ENCODE peak calls at places on chromosomes 2 and 18, in four cellular contexts. L, J, E and Q are unnamed samples.

GRCh38 chr2:158923180-158923594 is 45.3 kb upstream of the TANC1 start:
- DNase-seq in L (no peak), J (no peak), E (no peak), Q (peak; percentile 80)

GRCh38 chr2:185825557-185825956 is 87.0 kb downstream of the FSIP2 start:
- DNase-seq in L (no peak), J (no peak), E (no peak), Q (no peak)

GRCh38 chr2:232300894-232301387 is 77.6 kb upstream of the ALPP start:
- DNase-seq in L (no peak), J (peak; percentile 29), E (no peak), Q (no peak)

GRCh38 chr2:3536682-3537632 is 17.6 kb upstream of the ADI1 start:
- DNase-seq in L (peak; percentile 60), J (peak; percentile 56), E (no peak), Q (no peak)

GRCh38 chr2:42492691-42493467 is 903 bp downstream of the KCNG3 start:
- DNase-seq in L (no peak), J (no peak), E (no peak), Q (peak; percentile 40)

GRCh38 chr2:9234680-9235387 is 28.2 kb downstream of the ASAP2 start:
- DNase-seq in L (peak; percentile 76), J (peak; percentile 95), E (peak; percentile 68), Q (no peak)

GRCh38 chr2:196234672-196235071 is 63.3 kb upstream of the STK17B start:
- DNase-seq in L (peak; percentile 50), J (peak; percentile 76), E (no peak), Q (no peak)

GRCh38 chr2:165864353-165864752 is 70.3 kb upstream of the GALNT3 start:
- DNase-seq in L (no peak), J (no peak), E (no peak), Q (no peak)

GRCh38 chr2:218860950-218861381 is 1.4 kb downstream of the WNT6 start:
- DNase-seq in L (peak; percentile 34), J (peak; percentile 37), E (peak; percentile 11), Q (peak; percentile 85)

GRCh38 chr18:13361422-13361821 is 142.9 kb downstream of the LDLRAD4 start:
- DNase-seq in L (no peak), J (no peak), E (no peak), Q (no peak)

GRCh38 chr2:46067501-46068292 is 229.5 kb upstream of the EPAS1 start:
- DNase-seq in L (peak; percentile 89), J (peak; percentile 96), E (peak; percentile 93), Q (no peak)

GRCh38 chr2:26954135-26954534 is 16.3 kb upstream of the MAPRE3 start:
- DNase-seq in L (no peak), J (no peak), E (no peak), Q (no peak)

GRCh38 chr18:78558101-78558810 is 421.4 kb upstream of the SALL3 start:
- DNase-seq in L (no peak), J (no peak), E (no peak), Q (no peak)

GRCh38 chr2:50995610-50996009 is 36.3 kb downstream of the NRXN1 start:
- DNase-seq in L (peak; percentile 44), J (peak; percentile 80), E (peak; percentile 59), Q (no peak)

GRCh38 chr2:182366625-182367024 is 60.2 kb downstream of the PDE1A start:
- DNase-seq in L (peak; percentile 92), J (peak; percentile 75), E (peak; percentile 21), Q (no peak)

GRCh38 chr2:100778812-100779450 is 41.0 kb upstream of the NPAS2 start:
- DNase-seq in L (no peak), J (no peak), E (no peak), Q (no peak)

GRCh38 chr2:231039294-231039664 is 2.0 kb downstream of the C2orf72 start:
- DNase-seq in L (no peak), J (no peak), E (no peak), Q (no peak)

GRCh38 chr2:70785137-70785911 is 5.1 kb downstream of the FIGLA start:
- DNase-seq in L (peak; percentile 37), J (no peak), E (no peak), Q (no peak)

GRCh38 chr2:128868686-128869551 is 550.3 kb upstream of the HS6ST1 start:
- DNase-seq in L (peak; percentile 41), J (no peak), E (no peak), Q (no peak)

GRCh38 chr2:159904565-159905281 is 106.7 kb upstream of the CD302 start:
- DNase-seq in L (no peak), J (no peak), E (no peak), Q (no peak)

GRCh38 chr18:69580107-69580506 is 179.4 kb downstream of the DOK6 start:
- DNase-seq in L (no peak), J (peak; percentile 28), E (no peak), Q (no peak)

GRCh38 chr2:56299166-56299806 is 115.5 kb downstream of the CCDC85A start:
- DNase-seq in L (peak; percentile 33), J (no peak), E (no peak), Q (no peak)

GRCh38 chr2:33782395-33783239 is 183.5 kb upstream of the FAM98A start:
- DNase-seq in L (no peak), J (no peak), E (no peak), Q (no peak)

GRCh38 chr18:34094148-34094547 is 130.6 kb downstream of the NOL4 start:
- DNase-seq in L (no peak), J (no peak), E (no peak), Q (no peak)

GRCh38 chr2:80489718-80490117 is 185.2 kb upstream of the LRRTM1 start:
- DNase-seq in L (peak; percentile 80), J (peak; percentile 57), E (no peak), Q (no peak)

GRCh38 chr2:209526541-209526940 is 102.7 kb downstream of the MAP2 start:
- DNase-seq in L (peak; percentile 11), J (peak; percentile 7), E (no peak), Q (no peak)

DNA sequence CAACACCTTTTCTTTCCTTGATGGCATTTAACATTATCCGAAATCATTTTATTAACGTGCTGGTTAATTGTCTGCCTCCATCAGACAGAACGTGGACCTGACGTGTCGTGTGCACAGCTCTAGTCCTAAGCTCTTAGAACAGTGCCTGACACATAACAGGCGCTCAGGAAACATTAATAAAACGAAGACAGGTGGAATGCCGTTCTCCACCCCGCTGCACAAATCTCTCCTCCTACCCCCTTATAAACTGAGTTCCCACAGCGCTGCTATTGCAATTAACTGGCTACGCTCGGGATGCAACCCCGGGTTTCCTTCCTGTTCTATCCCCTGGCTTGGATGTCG is 515 bp downstream of the FARSB start:
- DNase-seq in L (peak; percentile 42), J (peak; percentile 23), E (no peak), Q (no peak)
- TF ChIP-seq CTCF in L (no peak), J (no peak), E (no peak), Q (no peak)

GRCh38 chr2:20607446-20607845 is 43.5 kb downstream of the HS1BP3 start:
- DNase-seq in L (no peak), J (no peak), E (no peak), Q (no peak)

GRCh38 chr2:20604401-20604911 is 46.4 kb downstream of the HS1BP3 start:
- DNase-seq in L (peak; percentile 37), J (no peak), E (no peak), Q (no peak)

GRCh38 chr2:20603791-20604190 is 47.1 kb downstream of the HS1BP3 start:
- DNase-seq in L (no peak), J (no peak), E (no peak), Q (no peak)

GRCh38 chr2:20604957-20605381 is 45.9 kb downstream of the HS1BP3 start:
- DNase-seq in L (peak; percentile 99), J (peak; percentile 91), E (peak; percentile 60), Q (no peak)

GRCh38 chr2:20606198-20606597 is 44.7 kb downstream of the HS1BP3 start:
- DNase-seq in L (no peak), J (no peak), E (no peak), Q (no peak)
- TF ChIP-seq CTCF in L (no peak), J (no peak), E (no peak), Q (no peak)

GRCh38 chr2:73291093-73291460 is 2.3 kb downstream of the EGR4 start:
- DNase-seq in L (peak; percentile 48), J (peak; percentile 46), E (no peak), Q (peak; percentile 60)

GRCh38 chr2:73292316-73292905 is 937 bp downstream of the EGR4 start:
- DNase-seq in L (no peak), J (no peak), E (no peak), Q (no peak)

GRCh38 chr2:73292906-73293533 is 328 bp downstream of the EGR4 start:
- DNase-seq in L (no peak), J (no peak), E (no peak), Q (no peak)

GRCh38 chr2:73290049-73290839 is 3.1 kb downstream of the EGR4 start:
- DNase-seq in L (peak; percentile 46), J (peak; percentile 41), E (no peak), Q (no peak)

GRCh38 chr2:73291461-73292315 is 1.7 kb downstream of the EGR4 start:
- DNase-seq in L (no peak), J (no peak), E (no peak), Q (peak; percentile 50)
- TF ChIP-seq CTCF in L (peak; percentile 8), J (no peak), E (no peak), Q (no peak)

GRCh38 chr2:68900496-68901198 is 29.4 kb upstream of the BMP10 start:
- DNase-seq in L (no peak), J (no peak), E (no peak), Q (no peak)
- TF ChIP-seq CTCF in L (no peak), J (no peak), E (no peak), Q (no peak)